ENCODE peak calls at places on chromosome 7, in seven cellular contexts. One of them, this sample, is unnamed.

GRCh38 chr7:155344270-155344617 is 46.6 kb downstream of the INSIG1 start:
- DNase-seq in transverse colon: no peak
- DNase-seq in HepG2: no peak
- DNase-seq in SK-N-SH: no peak
- DNase-seq in suprapubic skin: no peak
- DNase-seq in K562: no peak
- DNase-seq in stomach: no peak
- DNase-seq in this sample: no peak

GRCh38 chr7:130141161-130141857 is 63.9 kb downstream of the TMEM209 start:
- DNase-seq in SK-N-SH: peak; percentile 95
- DNase-seq in HepG2: no peak
- DNase-seq in transverse colon: peak; percentile 81
- DNase-seq in stomach: peak; percentile 70
- DNase-seq in K562: peak; percentile 85
- DNase-seq in suprapubic skin: no peak
- DNase-seq in this sample: no peak

GRCh38 chr7:130838738-130839137 is 104.7 kb upstream of the KLF14 start:
- DNase-seq in stomach: no peak
- DNase-seq in SK-N-SH: no peak
- DNase-seq in suprapubic skin: no peak
- DNase-seq in transverse colon: no peak
- DNase-seq in HepG2: no peak
- DNase-seq in K562: no peak
- DNase-seq in this sample: no peak

GRCh38 chr7:80729586-80730320 is 91.3 kb downstream of the CD36 start:
- DNase-seq in suprapubic skin: no peak
- DNase-seq in SK-N-SH: no peak
- DNase-seq in K562: no peak
- DNase-seq in HepG2: no peak
- DNase-seq in transverse colon: no peak
- DNase-seq in stomach: no peak
- DNase-seq in this sample: no peak

GRCh38 chr7:105890290-105890997 is 14.0 kb upstream of the ATXN7L1 start:
- DNase-seq in HepG2: no peak
- DNase-seq in stomach: no peak
- DNase-seq in K562: no peak
- DNase-seq in SK-N-SH: no peak
- DNase-seq in transverse colon: no peak
- DNase-seq in suprapubic skin: no peak
- DNase-seq in this sample: no peak

GRCh38 chr7:80635533-80635932 is 2.9 kb upstream of the CD36 start:
- DNase-seq in SK-N-SH: no peak
- DNase-seq in K562: no peak
- DNase-seq in HepG2: no peak
- DNase-seq in transverse colon: no peak
- DNase-seq in suprapubic skin: no peak
- DNase-seq in stomach: no peak
- DNase-seq in this sample: no peak

GRCh38 chr7:24734306-24734705 is 23.0 kb downstream of the GSDME start:
- DNase-seq in transverse colon: no peak
- DNase-seq in SK-N-SH: no peak
- DNase-seq in suprapubic skin: no peak
- DNase-seq in K562: no peak
- DNase-seq in HepG2: no peak
- DNase-seq in stomach: no peak
- DNase-seq in this sample: no peak

GRCh38 chr7:137069249-137069963 is 201.0 kb downstream of the CHRM2 start:
- DNase-seq in HepG2: no peak
- DNase-seq in stomach: no peak
- DNase-seq in SK-N-SH: no peak
- DNase-seq in transverse colon: no peak
- DNase-seq in K562: no peak
- DNase-seq in suprapubic skin: no peak
- DNase-seq in this sample: no peak

GRCh38 chr7:105461518-105461917 is 60.6 kb downstream of the PUS7 start:
- DNase-seq in suprapubic skin: no peak
- DNase-seq in K562: no peak
- DNase-seq in transverse colon: no peak
- DNase-seq in stomach: no peak
- DNase-seq in SK-N-SH: no peak
- DNase-seq in HepG2: peak; percentile 21
- DNase-seq in this sample: no peak

GRCh38 chr7:122383934-122384333 is 79.4 kb upstream of the FEZF1 start:
- DNase-seq in SK-N-SH: no peak
- DNase-seq in suprapubic skin: no peak
- DNase-seq in transverse colon: no peak
- DNase-seq in K562: no peak
- DNase-seq in stomach: no peak
- DNase-seq in HepG2: no peak
- DNase-seq in this sample: no peak

GRCh38 chr7:35555934-35556333 is 139.0 kb downstream of the HERPUD2 start:
- DNase-seq in HepG2: peak; percentile 43
- DNase-seq in suprapubic skin: no peak
- DNase-seq in transverse colon: no peak
- DNase-seq in SK-N-SH: no peak
- DNase-seq in stomach: no peak
- DNase-seq in K562: no peak
- DNase-seq in this sample: no peak

GRCh38 chr7:39336457-39336856 is 229.7 kb upstream of the YAE1 start:
- DNase-seq in suprapubic skin: no peak
- DNase-seq in HepG2: no peak
- DNase-seq in stomach: no peak
- DNase-seq in SK-N-SH: no peak
- DNase-seq in K562: no peak
- DNase-seq in transverse colon: no peak
- DNase-seq in this sample: no peak

GRCh38 chr7:128191136-128191844 is 49.8 kb upstream of the LEP start:
- DNase-seq in K562: no peak
- DNase-seq in SK-N-SH: no peak
- DNase-seq in suprapubic skin: peak; percentile 20
- DNase-seq in stomach: no peak
- DNase-seq in HepG2: no peak
- DNase-seq in transverse colon: no peak
- DNase-seq in this sample: no peak

GRCh38 chr7:43764039-43764789 is 5.7 kb downstream of the BLVRA start:
- DNase-seq in suprapubic skin: no peak
- DNase-seq in SK-N-SH: no peak
- DNase-seq in stomach: peak; percentile 56
- DNase-seq in K562: peak; percentile 85
- DNase-seq in transverse colon: peak; percentile 52
- DNase-seq in HepG2: peak; percentile 58
- DNase-seq in this sample: peak; percentile 91

GRCh38 chr7:44281811-44282600 is 43.4 kb downstream of the CAMK2B start:
- DNase-seq in SK-N-SH: peak; percentile 29
- DNase-seq in suprapubic skin: peak; percentile 69
- DNase-seq in HepG2: no peak
- DNase-seq in K562: no peak
- DNase-seq in stomach: no peak
- DNase-seq in transverse colon: peak; percentile 5
- DNase-seq in this sample: peak; percentile 87

GRCh38 chr7:29609162-29610030 is 45.8 kb downstream of the PRR15 start:
- DNase-seq in K562: peak; percentile 79
- DNase-seq in transverse colon: peak; percentile 65
- DNase-seq in suprapubic skin: no peak
- DNase-seq in SK-N-SH: no peak
- DNase-seq in stomach: peak; percentile 37
- DNase-seq in HepG2: peak; percentile 30
- DNase-seq in this sample: peak; percentile 53

GRCh38 chr7:99742737-99743394 is 7.9 kb upstream of the CYP3A7 start:
- DNase-seq in K562: no peak
- DNase-seq in suprapubic skin: no peak
- DNase-seq in HepG2: peak; percentile 83
- DNase-seq in transverse colon: no peak
- DNase-seq in stomach: no peak
- DNase-seq in SK-N-SH: no peak
- DNase-seq in this sample: peak; percentile 34

GRCh38 chr7:42493436-42494198 is 256.6 kb upstream of the GLI3 start:
- DNase-seq in K562: peak; percentile 45
- DNase-seq in HepG2: no peak
- DNase-seq in suprapubic skin: peak; percentile 87
- DNase-seq in SK-N-SH: peak; percentile 20
- DNase-seq in transverse colon: peak; percentile 68
- DNase-seq in stomach: peak; percentile 40
- DNase-seq in this sample: peak; percentile 96

GRCh38 chr7:29723599-29723998 is 82.7 kb upstream of the WIPF3 start:
- DNase-seq in SK-N-SH: no peak
- DNase-seq in stomach: no peak
- DNase-seq in K562: peak; percentile 19
- DNase-seq in transverse colon: no peak
- DNase-seq in suprapubic skin: no peak
- DNase-seq in HepG2: no peak
- DNase-seq in this sample: no peak

GRCh38 chr7:100008525-100008924 is 6.9 kb upstream of the ZKSCAN1 start:
- DNase-seq in stomach: peak; percentile 87
- DNase-seq in transverse colon: peak; percentile 71
- DNase-seq in SK-N-SH: no peak
- DNase-seq in K562: no peak
- DNase-seq in suprapubic skin: no peak
- DNase-seq in HepG2: no peak
- DNase-seq in this sample: no peak

GRCh38 chr7:77903597-77903996 is 105.0 kb downstream of the PHTF2 start:
- DNase-seq in HepG2: peak; percentile 8
- DNase-seq in transverse colon: no peak
- DNase-seq in suprapubic skin: no peak
- DNase-seq in K562: peak; percentile 73
- DNase-seq in stomach: no peak
- DNase-seq in SK-N-SH: peak; percentile 15
- DNase-seq in this sample: no peak

GRCh38 chr7:36358589-36358988 is 31.1 kb upstream of the ANLN start:
- DNase-seq in transverse colon: no peak
- DNase-seq in stomach: no peak
- DNase-seq in SK-N-SH: no peak
- DNase-seq in suprapubic skin: no peak
- DNase-seq in HepG2: no peak
- DNase-seq in K562: no peak
- DNase-seq in this sample: no peak

GRCh38 chr7:18393465-18394118 is 102.0 kb upstream of the HDAC9 start:
- DNase-seq in stomach: no peak
- DNase-seq in HepG2: no peak
- DNase-seq in transverse colon: no peak
- DNase-seq in SK-N-SH: no peak
- DNase-seq in suprapubic skin: no peak
- DNase-seq in K562: no peak
- DNase-seq in this sample: no peak

GRCh38 chr7:30731619-30732018 is 20.3 kb upstream of the INMT start:
- DNase-seq in HepG2: no peak
- DNase-seq in transverse colon: no peak
- DNase-seq in SK-N-SH: peak; percentile 60
- DNase-seq in K562: no peak
- DNase-seq in suprapubic skin: no peak
- DNase-seq in stomach: no peak
- DNase-seq in this sample: no peak

GRCh38 chr7:9302436-9302835 is 869.0 kb downstream of the NXPH1 start:
- DNase-seq in HepG2: no peak
- DNase-seq in stomach: no peak
- DNase-seq in K562: no peak
- DNase-seq in SK-N-SH: no peak
- DNase-seq in transverse colon: no peak
- DNase-seq in suprapubic skin: no peak
- DNase-seq in this sample: no peak

GRCh38 chr7:132109768-132110167 is 466.5 kb downstream of the PLXNA4 start:
- DNase-seq in suprapubic skin: no peak
- DNase-seq in stomach: no peak
- DNase-seq in HepG2: no peak
- DNase-seq in K562: no peak
- DNase-seq in transverse colon: no peak
- DNase-seq in SK-N-SH: no peak
- DNase-seq in this sample: no peak
- TF ChIP-seq EP300 in suprapubic skin: no peak
- TF ChIP-seq EP300 in stomach: no peak
- TF ChIP-seq EP300 in HepG2: no peak
- TF ChIP-seq EP300 in K562: no peak
- TF ChIP-seq EP300 in transverse colon: no peak
- TF ChIP-seq EP300 in SK-N-SH: no peak
- TF ChIP-seq EP300 in this sample: no peak

GRCh38 chr7:2644514-2645273 is 12.9 kb downstream of the TTYH3 start:
- DNase-seq in K562: no peak
- DNase-seq in stomach: peak; percentile 52
- DNase-seq in suprapubic skin: no peak
- DNase-seq in transverse colon: no peak
- DNase-seq in SK-N-SH: peak; percentile 74
- DNase-seq in HepG2: no peak
- DNase-seq in this sample: no peak
- TF ChIP-seq POLR2AphosphoS5 in K562: no peak
- TF ChIP-seq POLR2AphosphoS5 in stomach: no peak
- TF ChIP-seq POLR2AphosphoS5 in suprapubic skin: no peak
- TF ChIP-seq POLR2AphosphoS5 in transverse colon: no peak
- TF ChIP-seq POLR2AphosphoS5 in SK-N-SH: no peak
- TF ChIP-seq POLR2AphosphoS5 in HepG2: no peak
- TF ChIP-seq POLR2AphosphoS5 in this sample: no peak

GRCh38 chr7:26345837-26346236 is 54.2 kb downstream of the SNX10 start:
- DNase-seq in transverse colon: no peak
- DNase-seq in HepG2: no peak
- DNase-seq in stomach: no peak
- DNase-seq in suprapubic skin: no peak
- DNase-seq in K562: no peak
- DNase-seq in SK-N-SH: no peak
- DNase-seq in this sample: no peak
- TF ChIP-seq CTCF in transverse colon: no peak
- TF ChIP-seq CTCF in HepG2: no peak
- TF ChIP-seq CTCF in stomach: no peak
- TF ChIP-seq CTCF in suprapubic skin: no peak
- TF ChIP-seq CTCF in K562: peak; percentile 32
- TF ChIP-seq CTCF in SK-N-SH: no peak
- TF ChIP-seq CTCF in this sample: no peak

GRCh38 chr7:92854501-92855238 is 18.3 kb upstream of the CDK6 start:
- DNase-seq in HepG2: no peak
- DNase-seq in SK-N-SH: no peak
- DNase-seq in stomach: no peak
- DNase-seq in transverse colon: no peak
- DNase-seq in K562: no peak
- DNase-seq in suprapubic skin: no peak
- DNase-seq in this sample: no peak
- TF ChIP-seq EP300 in HepG2: no peak
- TF ChIP-seq EP300 in SK-N-SH: no peak
- TF ChIP-seq EP300 in stomach: no peak
- TF ChIP-seq EP300 in transverse colon: no peak
- TF ChIP-seq EP300 in K562: no peak
- TF ChIP-seq EP300 in suprapubic skin: no peak
- TF ChIP-seq EP300 in this sample: no peak

This sample was measured in esophagus muscularis mucosa.